ENCODE peak calls at places on chromosomes 12 and 14, in six cellular contexts. A, B, N, H, Q and G are unnamed samples.

GRCh38 chr12:16012086-16012485 is 101.0 kb downstream of the DERA start:
- DNase-seq in N (peak), B (peak), A (peak), H (no peak), Q (no peak), G (no peak)

GRCh38 chr12:87866602-87867292 is 162.5 kb downstream of the C12orf50 start:
- DNase-seq in B (no peak), Q (no peak), A (no peak), H (no peak), N (peak), G (no peak)

GRCh38 chr12:110995615-110996014 is 75.2 kb upstream of the MYL2 start:
- DNase-seq in A (no peak), Q (no peak), H (no peak), N (no peak), B (no peak), G (no peak)

GRCh38 chr14:36289954-36290353 is 30.5 kb downstream of the MBIP start:
- DNase-seq in B (no peak), H (no peak), A (no peak), N (no peak), Q (no peak), G (no peak)

GRCh38 chr12:84637926-84638325 is 274.7 kb downstream of the SLC6A15 start:
- DNase-seq in A (no peak), H (no peak), Q (no peak), B (no peak), N (peak), G (no peak)

GRCh38 chr14:99244299-99244959 is 27.6 kb downstream of the BCL11B start:
- DNase-seq in A (no peak), B (no peak), H (no peak), N (no peak), Q (no peak), G (no peak)

GRCh38 chr14:106094654-106095189 is 568.3 kb downstream of the TMEM121 start:
- DNase-seq in A (no peak), B (no peak), Q (no peak), H (no peak), N (no peak), G (no peak)

GRCh38 chr12:27164330-27165045 is 79.6 kb upstream of the STK38L start:
- DNase-seq in A (no peak), N (no peak), H (no peak), B (no peak), Q (no peak), G (no peak)

GRCh38 chr14:78083837-78084236 is 86.3 kb upstream of the NRXN3 start:
- DNase-seq in B (no peak), A (no peak), H (no peak), N (no peak), Q (no peak), G (no peak)

GRCh38 chr14:90576581-90576980 is 179.8 kb downstream of the CALM1 start:
- DNase-seq in B (peak), H (no peak), A (peak), N (peak), Q (no peak), G (no peak)

GRCh38 chr12:88922816-88923215 is 342.5 kb upstream of the KITLG start:
- DNase-seq in H (no peak), A (no peak), Q (no peak), N (peak), B (peak), G (no peak)

GRCh38 chr14:27228053-27228452 is 630.2 kb upstream of the NOVA1 start:
- DNase-seq in B (no peak), A (no peak), Q (no peak), H (no peak), N (no peak), G (no peak)

GRCh38 chr12:132603240-132604107 is 6.9 kb downstream of the LRCOL1 start:
- DNase-seq in B (no peak), A (no peak), H (no peak), N (no peak), Q (no peak), G (no peak)

GRCh38 chr12:49188916-49189367 is at the start of gene TUBA1A:
- DNase-seq in Q (peak), N (peak), B (peak), H (peak), A (peak), G (peak)

GRCh38 chr14:49959822-49960408 is 67.0 kb downstream of the ARF6 start:
- DNase-seq in Q (no peak), A (no peak), N (no peak), B (no peak), H (peak), G (peak)

GRCh38 chr12:1575799-1576401 is 18.5 kb downstream of the FBXL14 start:
- DNase-seq in Q (peak), A (no peak), B (no peak), N (peak), H (no peak), G (no peak)

GRCh38 chr12:20653871-20654270 is 41.3 kb upstream of the SLCO1C1 start:
- DNase-seq in Q (no peak), A (no peak), B (peak), N (no peak), H (no peak), G (no peak)

GRCh38 chr14:74882103-74882920 is 596 bp downstream of the DLST start:
- DNase-seq in N (peak), Q (no peak), B (peak), H (no peak), A (no peak), G (no peak)